ENCODE peak calls at places on chromosomes 2 and 18, in six cellular contexts. One of them, this sample, is unnamed.

GRCh38 chr2:230358305-230358704 is 31.3 kb downstream of the SP140L start:
- DNase-seq in prostate gland: no peak
- DNase-seq in stomach: no peak
- DNase-seq in endothelial cell of umbilical vein: peak; percentile 1
- DNase-seq in body of pancreas: no peak
- DNase-seq in IMR-90: peak; percentile 72
- DNase-seq in this sample: no peak

GRCh38 chr2:11710210-11710609 is 36.2 kb upstream of the LPIN1 start:
- DNase-seq in prostate gland: no peak
- DNase-seq in stomach: no peak
- DNase-seq in endothelial cell of umbilical vein: peak; percentile 78
- DNase-seq in body of pancreas: peak; percentile 49
- DNase-seq in IMR-90: peak; percentile 88
- DNase-seq in this sample: no peak

GRCh38 chr2:152406119-152406835 is 71.3 kb downstream of the FMNL2 start:
- DNase-seq in prostate gland: no peak
- DNase-seq in stomach: no peak
- DNase-seq in endothelial cell of umbilical vein: peak; percentile 44
- DNase-seq in body of pancreas: no peak
- DNase-seq in IMR-90: no peak
- DNase-seq in this sample: no peak

GRCh38 chr18:49728542-49728941 is 84.8 kb downstream of the ACAA2 start:
- DNase-seq in prostate gland: no peak
- DNase-seq in stomach: peak; percentile 34
- DNase-seq in endothelial cell of umbilical vein: peak; percentile 54
- DNase-seq in body of pancreas: peak; percentile 66
- DNase-seq in IMR-90: no peak
- DNase-seq in this sample: peak; percentile 68

GRCh38 chr2:71613566-71613952 is 160.2 kb downstream of the DYSF start:
- DNase-seq in prostate gland: no peak
- DNase-seq in stomach: peak; percentile 5
- DNase-seq in endothelial cell of umbilical vein: no peak
- DNase-seq in body of pancreas: no peak
- DNase-seq in IMR-90: no peak
- DNase-seq in this sample: no peak

GRCh38 chr2:71071681-71072398 is 3.4 kb downstream of the NAGK start:
- DNase-seq in prostate gland: no peak
- DNase-seq in stomach: no peak
- DNase-seq in endothelial cell of umbilical vein: peak; percentile 52
- DNase-seq in body of pancreas: no peak
- DNase-seq in IMR-90: no peak
- DNase-seq in this sample: no peak

GRCh38 chr2:148391324-148391723 is 253.2 kb upstream of the EPC2 start:
- DNase-seq in prostate gland: no peak
- DNase-seq in stomach: no peak
- DNase-seq in endothelial cell of umbilical vein: peak; percentile 71
- DNase-seq in body of pancreas: no peak
- DNase-seq in IMR-90: peak; percentile 86
- DNase-seq in this sample: no peak

GRCh38 chr18:12750076-12750707 is 47.4 kb downstream of the PSMG2 start:
- DNase-seq in prostate gland: no peak
- DNase-seq in stomach: no peak
- DNase-seq in endothelial cell of umbilical vein: no peak
- DNase-seq in body of pancreas: no peak
- DNase-seq in IMR-90: no peak
- DNase-seq in this sample: no peak

GRCh38 chr2:157291018-157291417 is 33.5 kb downstream of the GALNT5 start:
- DNase-seq in prostate gland: peak; percentile 41
- DNase-seq in stomach: no peak
- DNase-seq in endothelial cell of umbilical vein: no peak
- DNase-seq in body of pancreas: no peak
- DNase-seq in IMR-90: peak; percentile 13
- DNase-seq in this sample: no peak

GRCh38 chr2:62775367-62775668 is 69.8 kb downstream of the EHBP1 start:
- DNase-seq in prostate gland: no peak
- DNase-seq in stomach: no peak
- DNase-seq in endothelial cell of umbilical vein: no peak
- DNase-seq in body of pancreas: no peak
- DNase-seq in IMR-90: no peak
- DNase-seq in this sample: no peak

GRCh38 chr2:136932700-136933099 is 167.4 kb downstream of the THSD7B start:
- DNase-seq in prostate gland: no peak
- DNase-seq in stomach: no peak
- DNase-seq in endothelial cell of umbilical vein: peak; percentile 5
- DNase-seq in body of pancreas: no peak
- DNase-seq in IMR-90: no peak
- DNase-seq in this sample: no peak

GRCh38 chr18:38011446-38011845 is 445.8 kb upstream of the CELF4 start:
- DNase-seq in prostate gland: no peak
- DNase-seq in stomach: no peak
- DNase-seq in endothelial cell of umbilical vein: no peak
- DNase-seq in body of pancreas: no peak
- DNase-seq in IMR-90: no peak
- DNase-seq in this sample: no peak

GRCh38 chr18:70333757-70334156 is 44.9 kb downstream of the SOCS6 start:
- DNase-seq in prostate gland: no peak
- DNase-seq in stomach: no peak
- DNase-seq in endothelial cell of umbilical vein: no peak
- DNase-seq in body of pancreas: no peak
- DNase-seq in IMR-90: peak; percentile 100
- DNase-seq in this sample: no peak

GRCh38 chr2:120205901-120206581 is 17.2 kb downstream of the TMEM185B start:
- DNase-seq in prostate gland: no peak
- DNase-seq in stomach: no peak
- DNase-seq in endothelial cell of umbilical vein: no peak
- DNase-seq in body of pancreas: peak; percentile 23
- DNase-seq in IMR-90: no peak
- DNase-seq in this sample: no peak

GRCh38 chr18:67468038-67468437 is 48.5 kb downstream of the DSEL start:
- DNase-seq in prostate gland: no peak
- DNase-seq in stomach: no peak
- DNase-seq in endothelial cell of umbilical vein: no peak
- DNase-seq in body of pancreas: no peak
- DNase-seq in IMR-90: no peak
- DNase-seq in this sample: no peak

GRCh38 chr2:141392517-141393213 is 738.2 kb downstream of the LRP1B start:
- DNase-seq in prostate gland: no peak
- DNase-seq in stomach: no peak
- DNase-seq in endothelial cell of umbilical vein: peak; percentile 62
- DNase-seq in body of pancreas: no peak
- DNase-seq in IMR-90: peak; percentile 88
- DNase-seq in this sample: no peak

GRCh38 chr2:11702946-11703345 is 33.0 kb upstream of the NTSR2 start:
- DNase-seq in prostate gland: no peak
- DNase-seq in stomach: no peak
- DNase-seq in endothelial cell of umbilical vein: no peak
- DNase-seq in body of pancreas: no peak
- DNase-seq in IMR-90: no peak
- DNase-seq in this sample: no peak

GRCh38 chr2:176246324-176246723 is 22.9 kb upstream of the MTX2 start:
- DNase-seq in prostate gland: no peak
- DNase-seq in stomach: no peak
- DNase-seq in endothelial cell of umbilical vein: no peak
- DNase-seq in body of pancreas: no peak
- DNase-seq in IMR-90: no peak
- DNase-seq in this sample: no peak

GRCh38 chr18:62566199-62566598 is 43.4 kb downstream of the ZCCHC2 start:
- DNase-seq in prostate gland: peak; percentile 32
- DNase-seq in stomach: peak; percentile 43
- DNase-seq in endothelial cell of umbilical vein: peak; percentile 40
- DNase-seq in body of pancreas: peak; percentile 48
- DNase-seq in IMR-90: peak; percentile 7
- DNase-seq in this sample: no peak
- H3K27ac ChIP-seq in prostate gland: no peak overlapping the region
- H3K27ac ChIP-seq in stomach: no peak overlapping the region
- H3K27ac ChIP-seq in endothelial cell of umbilical vein: no peak overlapping the region
- H3K27ac ChIP-seq in body of pancreas: no peak overlapping the region
- H3K27ac ChIP-seq in IMR-90: no peak overlapping the region
- H3K27ac ChIP-seq in this sample: no peak overlapping the region

GRCh38 chr2:96142217-96143113 is 2.8 kb downstream of the DUSP2 start:
- DNase-seq in prostate gland: no peak
- DNase-seq in stomach: no peak
- DNase-seq in endothelial cell of umbilical vein: no peak
- DNase-seq in body of pancreas: peak; percentile 8
- DNase-seq in IMR-90: no peak
- DNase-seq in this sample: peak; percentile 23
- TF ChIP-seq POLR2A in prostate gland: no peak
- TF ChIP-seq POLR2A in stomach: no peak
- TF ChIP-seq POLR2A in endothelial cell of umbilical vein: no peak
- TF ChIP-seq POLR2A in body of pancreas: no peak
- TF ChIP-seq POLR2A in IMR-90: peak; percentile 62
- TF ChIP-seq POLR2A in this sample: no peak

DNA sequence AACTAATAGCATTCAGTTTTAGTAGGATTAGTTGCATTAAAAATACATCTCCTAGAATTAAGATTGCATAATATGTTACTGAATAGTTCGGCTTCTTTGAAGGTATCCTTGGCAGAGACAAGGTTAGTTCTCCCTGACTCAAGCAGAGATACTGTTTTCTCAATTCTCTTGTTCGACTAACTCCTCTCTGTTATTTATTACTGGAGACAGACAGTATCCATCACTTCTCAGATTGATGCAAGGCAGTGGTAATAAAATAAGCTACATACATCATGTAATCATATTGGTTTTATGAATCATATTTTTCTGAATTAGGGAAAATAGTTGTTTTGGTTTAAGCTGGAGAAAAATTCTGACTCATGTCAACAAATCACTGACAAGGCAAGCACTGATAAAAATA is 134.8 kb downstream of the SLC8A1 start:
- DNase-seq in prostate gland: no peak
- DNase-seq in stomach: no peak
- DNase-seq in endothelial cell of umbilical vein: peak; percentile 14
- DNase-seq in body of pancreas: no peak
- DNase-seq in IMR-90: peak; percentile 46
- DNase-seq in this sample: no peak
- H3K4me1 ChIP-seq in prostate gland: no peaks in the 10 kb centered on the region
- H3K4me1 ChIP-seq in stomach: peaks cover 18% of the 10 kb centered on the region
- H3K4me1 ChIP-seq in endothelial cell of umbilical vein: no peaks in the 10 kb centered on the region
- H3K4me1 ChIP-seq in body of pancreas: no peaks in the 10 kb centered on the region
- H3K4me1 ChIP-seq in IMR-90: peaks cover 4% of the 10 kb centered on the region
- H3K4me1 ChIP-seq in this sample: no peaks in the 10 kb centered on the region

DNA sequence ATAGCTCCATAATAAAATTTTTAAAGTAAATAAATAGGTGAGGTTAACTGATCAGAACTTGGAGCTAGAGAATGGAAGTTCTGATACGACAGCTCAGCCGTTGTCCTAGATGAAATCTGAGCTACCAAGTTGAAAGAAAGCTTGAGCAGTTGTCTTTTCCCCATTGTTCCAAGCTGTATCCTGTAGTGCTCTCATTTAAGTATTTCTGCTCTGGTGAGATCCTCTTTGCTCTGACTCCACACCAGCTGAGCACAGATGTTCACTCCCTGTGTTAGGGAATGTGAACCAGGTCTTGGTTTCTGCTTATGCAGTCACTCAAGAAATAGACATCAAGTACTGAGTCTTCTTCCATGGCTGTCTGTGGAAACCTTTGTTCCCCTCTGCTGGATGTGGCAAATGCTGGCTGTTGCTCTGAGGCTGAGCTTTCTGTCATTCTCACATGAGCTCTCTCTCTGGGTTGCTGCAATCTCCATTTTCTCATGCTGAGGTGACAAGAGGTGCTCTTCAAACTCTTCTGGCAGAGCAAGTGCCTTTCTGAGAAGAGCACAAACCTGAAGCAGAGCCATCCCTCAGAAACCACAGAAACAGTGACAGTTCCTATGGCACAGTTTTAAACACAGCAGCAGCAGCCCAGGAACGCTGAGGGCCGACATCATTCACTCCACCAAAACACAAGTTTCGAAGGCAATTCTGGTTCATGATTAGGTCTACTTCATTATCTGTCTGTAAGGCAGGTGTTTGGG is 194.1 kb downstream of the SP3 start:
- DNase-seq in prostate gland: no peak
- DNase-seq in stomach: no peak
- DNase-seq in endothelial cell of umbilical vein: no peak
- DNase-seq in body of pancreas: no peak
- DNase-seq in IMR-90: no peak
- DNase-seq in this sample: no peak
- H3K27ac ChIP-seq in prostate gland: no peak overlapping the region
- H3K27ac ChIP-seq in stomach: no peak overlapping the region
- H3K27ac ChIP-seq in endothelial cell of umbilical vein: no peak overlapping the region
- H3K27ac ChIP-seq in body of pancreas: no peak overlapping the region
- H3K27ac ChIP-seq in IMR-90: no peak overlapping the region
- H3K27ac ChIP-seq in this sample: no peak overlapping the region

GRCh38 chr2:201232125-201232815 is 28.1 kb upstream of the CASP8 start:
- DNase-seq in prostate gland: peak; percentile 98
- DNase-seq in stomach: peak; percentile 97
- DNase-seq in endothelial cell of umbilical vein: peak; percentile 93
- DNase-seq in body of pancreas: peak; percentile 96
- DNase-seq in IMR-90: peak; percentile 87
- DNase-seq in this sample: peak; percentile 89

GRCh38 chr2:201235865-201236811 is 24.2 kb upstream of the CASP8 start:
- DNase-seq in prostate gland: peak; percentile 51
- DNase-seq in stomach: no peak
- DNase-seq in endothelial cell of umbilical vein: peak; percentile 73
- DNase-seq in body of pancreas: peak; percentile 56
- DNase-seq in IMR-90: peak; percentile 78
- DNase-seq in this sample: peak; percentile 67

GRCh38 chr2:201234167-201235139 is 25.9 kb upstream of the CASP8 start:
- DNase-seq in prostate gland: no peak
- DNase-seq in stomach: no peak
- DNase-seq in endothelial cell of umbilical vein: no peak
- DNase-seq in body of pancreas: no peak
- DNase-seq in IMR-90: peak; percentile 46
- DNase-seq in this sample: no peak

GRCh38 chr2:201237486-201238241 is 22.7 kb upstream of the CASP8 start:
- DNase-seq in prostate gland: no peak
- DNase-seq in stomach: no peak
- DNase-seq in endothelial cell of umbilical vein: no peak
- DNase-seq in body of pancreas: no peak
- DNase-seq in IMR-90: no peak
- DNase-seq in this sample: no peak

DNA sequence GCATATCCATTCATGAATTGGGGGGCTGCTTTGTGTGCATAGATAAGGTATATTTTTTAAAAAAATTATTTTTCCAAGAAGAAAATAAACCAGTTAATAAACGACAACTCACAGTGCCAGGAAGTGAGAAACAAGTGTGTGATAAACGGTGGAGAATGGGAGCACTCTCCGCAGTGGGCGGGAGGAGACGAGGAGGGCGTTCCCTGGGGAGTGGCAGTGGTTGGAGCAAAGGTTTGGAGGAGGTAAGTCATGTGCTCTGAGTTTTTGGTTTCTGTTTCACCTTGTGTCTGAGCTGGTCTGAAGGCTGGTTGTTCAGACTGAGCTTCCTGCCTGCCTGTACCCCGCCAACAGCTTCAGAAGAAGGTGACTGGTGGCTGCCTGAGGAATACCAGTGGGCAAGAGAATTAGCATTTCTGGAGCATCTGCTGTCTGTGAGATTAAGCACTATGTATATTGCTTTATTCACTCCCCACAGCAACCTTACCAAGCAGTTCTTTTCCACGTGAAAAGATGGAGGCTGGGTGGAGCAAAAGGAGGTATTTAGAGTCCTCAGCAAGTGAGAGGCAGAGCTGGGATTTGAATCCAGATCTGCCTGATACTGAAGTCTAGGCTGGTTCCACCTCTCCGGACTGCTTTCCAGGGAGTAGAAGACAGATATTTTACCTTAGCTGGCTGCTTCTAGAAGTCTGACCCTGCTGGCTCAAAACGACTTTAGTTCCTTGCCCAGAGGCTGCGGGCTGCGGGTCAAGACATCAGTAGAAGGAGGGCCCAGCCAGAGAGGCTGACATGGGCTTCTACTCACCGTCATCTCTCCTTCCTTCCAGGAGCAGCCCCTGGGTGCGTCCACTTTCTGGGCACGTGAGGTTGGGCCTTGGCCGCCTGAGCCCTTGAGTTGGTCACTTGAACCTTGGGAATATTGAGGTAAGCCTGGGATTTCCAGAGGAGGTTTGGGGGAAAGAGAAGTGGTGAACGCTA is 26.9 kb upstream of the CASP8 start:
- DNase-seq in prostate gland: peak; percentile 81
- DNase-seq in stomach: peak; percentile 87
- DNase-seq in endothelial cell of umbilical vein: no peak
- DNase-seq in body of pancreas: peak; percentile 86
- DNase-seq in IMR-90: no peak
- DNase-seq in this sample: peak; percentile 59
- TF ChIP-seq POLR2A in prostate gland: peak; percentile 63
- TF ChIP-seq POLR2A in stomach: no peak
- TF ChIP-seq POLR2A in endothelial cell of umbilical vein: no peak
- TF ChIP-seq POLR2A in body of pancreas: peak; percentile 65
- TF ChIP-seq POLR2A in IMR-90: no peak
- TF ChIP-seq POLR2A in this sample: no peak